ENCODE peak calls at places on chromosomes 11 and 22, in four cellular contexts. V is HepG2, Z is HCT116, P is K562. G is an unnamed sample.
A peak's percentile ranks its signal among the peaks of the same experiment; 100 is the strongest.

GRCh38 chr11:118098996-118099837 is 12.5 kb upstream of the SMIM35 start:
- DNase-seq in V (no peak), Z (no peak), P (peak; percentile 35), G (no peak)

GRCh38 chr22:27310966-27311665 is 490.4 kb downstream of the MN1 start:
- DNase-seq in V (no peak), Z (no peak), P (no peak), G (no peak)

GRCh38 chr11:31240340-31240904 is 129.1 kb downstream of the DCDC1 start:
- DNase-seq in V (peak; percentile 59), Z (peak; percentile 59), P (peak; percentile 68), G (peak; percentile 18)

GRCh38 chr11:13140873-13141655 is 131.9 kb downstream of the RASSF10 start:
- DNase-seq in V (peak; percentile 48), Z (no peak), P (no peak), G (no peak)

GRCh38 chr11:62542750-62543567 is 3.6 kb downstream of the AHNAK start:
- DNase-seq in V (no peak), Z (peak; percentile 54), P (peak; percentile 91), G (no peak)

GRCh38 chr22:28051091-28051786 is 132.2 kb upstream of the PITPNB start:
- DNase-seq in V (no peak), Z (no peak), P (no peak), G (no peak)

GRCh38 chr11:34840736-34841386 is 75.3 kb downstream of the APIP start:
- DNase-seq in V (peak; percentile 57), Z (peak; percentile 62), P (peak; percentile 73), G (peak; percentile 12)

GRCh38 chr11:64093233-64094039 is 57.7 kb downstream of the FLRT1 start:
- DNase-seq in V (peak; percentile 17), Z (no peak), P (peak; percentile 28), G (no peak)

GRCh38 chr11:35321532-35322320 is 97.6 kb downstream of the SLC1A2 start:
- DNase-seq in V (no peak), Z (no peak), P (no peak), G (no peak)

GRCh38 chr11:21921151-21921550 is 271.7 kb upstream of the ANO5 start:
- DNase-seq in V (no peak), Z (no peak), P (no peak), G (no peak)

GRCh38 chr11:66886671-66887221 is 29.9 kb downstream of the LRFN4 start:
- DNase-seq in V (no peak), Z (peak; percentile 51), P (no peak), G (no peak)

GRCh38 chr11:112355726-112356125 is 95.1 kb upstream of the PLET1 start:
- DNase-seq in V (no peak), Z (peak; percentile 3), P (peak; percentile 42), G (no peak)

GRCh38 chr11:120517390-120518315 is 6.1 kb downstream of the GRIK4 start:
- DNase-seq in V (no peak), Z (no peak), P (no peak), G (no peak)

GRCh38 chr11:132874638-132875037 is 657.7 kb downstream of the OPCML start:
- DNase-seq in V (no peak), Z (no peak), P (no peak), G (no peak)

GRCh38 chr11:117020873-117021564 is 77.2 kb downstream of the SIK3 start:
- DNase-seq in V (peak; percentile 83), Z (no peak), P (peak; percentile 29), G (no peak)

GRCh38 chr11:132072044-132072879 is 701.8 kb downstream of the NTM start:
- DNase-seq in V (no peak), Z (no peak), P (no peak), G (no peak)

GRCh38 chr11:118054712-118055640 is 21.9 kb upstream of the TMPRSS4 start:
- DNase-seq in V (no peak), Z (no peak), P (no peak), G (no peak)

GRCh38 chr22:29799217-29799680 is 32.1 kb downstream of the UQCR10 start:
- DNase-seq in V (peak; percentile 90), Z (peak; percentile 58), P (peak; percentile 84), G (no peak)

GRCh38 chr11:76822406-76822805 is 38.3 kb upstream of the ACER3 start:
- DNase-seq in V (no peak), Z (no peak), P (no peak), G (no peak)

GRCh38 chr11:46920709-46921108 is 2.4 kb upstream of the LRP4 start:
- DNase-seq in V (peak; percentile 29), Z (no peak), P (no peak), G (no peak)

GRCh38 chr11:60347084-60347797 is 20.2 kb downstream of the MS4A6E start:
- DNase-seq in V (no peak), Z (no peak), P (no peak), G (no peak)

GRCh38 chr11:60348116-60348515 is 21.1 kb downstream of the MS4A6E start:
- DNase-seq in V (no peak), Z (no peak), P (no peak), G (no peak)

GRCh38 chr11:60344146-60344545 is 17.1 kb downstream of the MS4A6E start:
- DNase-seq in V (no peak), Z (no peak), P (no peak), G (no peak)

GRCh38 chr11:60343094-60343704 is 16.1 kb downstream of the MS4A6E start:
- DNase-seq in V (peak; percentile 18), Z (peak; percentile 27), P (peak; percentile 31), G (no peak)

GRCh38 chr11:60345489-60345888 is 18.4 kb downstream of the MS4A6E start:
- DNase-seq in V (peak; percentile 8), Z (peak; percentile 21), P (peak; percentile 52), G (no peak)
- TF ChIP-seq TCF7L2 in V (no peak), Z (no peak), P (no peak), G (no peak)

GRCh38 chr22:46058591-46059519 is 81.9 kb upstream of the WNT7B start:
- DNase-seq in V (no peak), Z (no peak), P (no peak), G (no peak)
- TF ChIP-seq TCF7L2 in V (no peak), Z (no peak), P (no peak), G (no peak)

GRCh38 chr22:39693943-39694500 is 123.5 kb downstream of the CACNA1I start:
- DNase-seq in V (no peak), Z (no peak), P (no peak), G (no peak)
- TF ChIP-seq TCF7L2 in V (no peak), Z (no peak), P (no peak), G (no peak)

GRCh38 chr11:1953489-1954284 is 6.6 kb downstream of the MRPL23 start:
- DNase-seq in V (no peak), Z (no peak), P (no peak), G (no peak)
- TF ChIP-seq TCF7L2 in V (no peak), Z (no peak), P (no peak), G (no peak)

GRCh38 chr22:36197065-36197440 is 4.6 kb downstream of the APOL4 start:
- DNase-seq in V (no peak), Z (no peak), P (peak; percentile 90), G (no peak)

GRCh38 chr22:36196254-36197064 is 5.2 kb downstream of the APOL4 start:
- DNase-seq in V (no peak), Z (no peak), P (no peak), G (no peak)

GRCh38 chr22:36198482-36198881 is 3.1 kb downstream of the APOL4 start:
- DNase-seq in V (no peak), Z (no peak), P (no peak), G (no peak)

GRCh38 chr22:36198936-36199616 is 2.5 kb downstream of the APOL4 start:
- DNase-seq in V (peak; percentile 24), Z (no peak), P (no peak), G (no peak)

DNA sequence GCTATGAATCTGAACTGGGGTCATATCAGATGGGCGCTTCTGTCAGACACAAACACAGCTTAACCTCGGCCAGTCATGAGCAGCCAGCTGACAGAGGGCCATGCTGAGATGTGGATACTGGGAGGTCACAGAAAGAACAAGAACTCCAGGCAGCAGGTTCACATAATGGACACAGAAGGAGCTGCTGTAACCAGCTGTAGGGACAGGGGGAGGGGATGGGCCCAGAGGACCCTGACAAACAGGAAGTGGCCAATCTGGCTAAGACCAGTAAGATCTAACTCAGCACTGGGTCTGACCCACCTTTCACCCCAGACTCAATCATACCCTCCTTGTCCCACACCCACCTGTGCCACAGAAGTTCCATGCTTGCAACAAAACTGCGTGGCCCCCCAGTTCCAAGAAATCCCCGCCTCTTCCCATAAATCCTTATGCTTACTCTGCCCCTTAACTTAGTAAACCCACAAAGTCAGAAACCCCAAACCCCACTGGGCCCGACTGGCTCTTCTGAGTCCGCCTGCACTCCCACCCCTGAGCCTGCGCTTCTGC is 3.9 kb downstream of the APOL4 start:
- DNase-seq in V (no peak), Z (no peak), P (peak; percentile 52), G (no peak)
- TF ChIP-seq TCF7L2 in V (no peak), Z (no peak), P (no peak), G (no peak)

DNA sequence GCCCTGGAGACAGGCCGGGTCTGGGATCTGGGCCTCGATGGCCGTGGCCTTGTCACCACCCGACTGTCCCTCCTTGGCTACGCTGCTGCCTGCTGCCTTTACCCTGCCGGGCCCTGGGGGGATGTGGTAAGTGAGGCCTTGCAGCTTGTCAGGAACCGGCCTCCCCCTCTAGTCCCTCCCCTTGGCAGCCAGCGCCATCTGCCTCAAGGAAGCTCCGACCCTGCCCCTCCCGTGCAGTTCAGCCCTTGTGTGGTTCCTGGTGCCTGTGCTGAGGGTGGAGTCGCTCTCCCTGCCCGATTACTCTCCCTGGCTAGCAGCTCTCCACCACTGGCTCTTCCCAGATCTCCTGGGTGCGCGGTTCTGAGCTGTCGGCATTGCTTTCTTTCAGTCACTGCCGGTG is 33.7 kb downstream of the CTTN start:
- DNase-seq in V (no peak), Z (no peak), P (no peak), G (no peak)
- TF ChIP-seq TCF7L2 in V (no peak), Z (no peak), P (no peak), G (no peak)

DNA sequence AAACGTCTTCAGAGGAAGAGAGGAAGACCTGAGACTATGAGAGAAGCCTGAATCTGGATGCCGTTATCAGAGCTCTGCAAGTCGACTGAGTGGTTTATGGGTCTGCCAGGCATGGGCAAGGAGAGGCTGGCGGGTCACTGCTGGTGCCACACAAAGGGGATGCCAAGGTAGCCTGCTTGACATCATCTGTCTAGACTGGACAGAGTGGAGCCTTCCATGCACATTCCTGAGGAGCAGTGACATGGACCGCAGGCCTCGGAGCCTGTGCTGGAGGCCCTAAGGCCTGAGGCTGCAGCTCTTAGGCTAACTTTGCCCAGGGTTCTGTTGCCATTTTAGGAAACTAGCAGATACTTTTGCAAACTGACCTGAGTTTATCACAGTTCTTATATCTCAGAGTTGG is 127.4 kb downstream of the WT1 start:
- DNase-seq in V (no peak), Z (no peak), P (no peak), G (no peak)
- TF ChIP-seq TCF7L2 in V (no peak), Z (no peak), P (no peak), G (no peak)

GRCh38 chr11:119323532-119324033 is 6.7 kb upstream of the MCAM start:
- DNase-seq in V (peak; percentile 46), Z (peak; percentile 51), P (peak; percentile 86), G (peak; percentile 66)
- TF ChIP-seq TCF7L2 in V (no peak), Z (no peak), P (no peak), G (no peak)

DNA sequence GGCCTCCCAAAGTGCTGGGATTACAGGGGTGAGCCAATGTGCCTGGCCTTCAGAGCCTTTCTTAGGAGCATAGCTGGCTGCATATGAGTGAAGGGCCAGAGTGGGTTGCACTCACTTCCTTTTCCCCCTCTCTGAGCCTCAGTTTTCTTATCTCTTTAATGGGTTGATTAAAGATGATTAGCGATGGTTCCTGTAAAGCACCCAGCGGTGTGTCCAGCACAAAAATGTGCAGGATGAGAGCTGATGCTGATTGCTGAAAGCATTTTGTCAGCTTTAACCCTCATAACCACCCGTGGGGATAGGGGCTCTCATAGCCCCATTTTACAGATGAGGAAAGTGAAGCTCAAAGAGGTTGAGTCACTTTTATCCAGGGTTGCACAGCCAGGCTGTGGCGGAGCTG is 5.5 kb downstream of the CACNA1I start:
- DNase-seq in V (no peak), Z (no peak), P (no peak), G (no peak)
- TF ChIP-seq TCF7L2 in V (no peak), Z (no peak), P (no peak), G (no peak)